ENCODE peak calls at places on chromosomes 16 and 17, in six cellular contexts. C, F, T, A, R and P are unnamed samples.

GRCh38 chr16:25013751-25014499 is 1.2 kb downstream of the ARHGAP17 start:
- ATAC-seq in C (no peak), F (peak), T (peak), A (no peak), R (no peak), P (no peak)

GRCh38 chr17:31561469-31562412 is 170.3 kb downstream of the RAB11FIP4 start:
- ATAC-seq in C (no peak), F (no peak), T (peak), A (no peak), R (no peak), P (no peak)

GRCh38 chr16:81253141-81253540 is 14.7 kb downstream of the BCO1 start:
- ATAC-seq in C (no peak), F (no peak), T (no peak), A (no peak), R (no peak), P (no peak)

GRCh38 chr16:57041182-57042156 is 50.9 kb upstream of the CPNE2 start:
- ATAC-seq in C (no peak), F (peak), T (no peak), A (no peak), R (no peak), P (no peak)

GRCh38 chr17:47225911-47226688 is 17.0 kb downstream of the MYL4 start:
- ATAC-seq in C (no peak), F (no peak), T (no peak), A (no peak), R (no peak), P (no peak)

GRCh38 chr17:9843152-9844010 is 17.7 kb downstream of the GLP2R start:
- ATAC-seq in C (peak), F (no peak), T (peak), A (no peak), R (no peak), P (peak)

GRCh38 chr17:74592087-74592990 is at the start of gene CD300LD:
- ATAC-seq in C (peak), F (no peak), T (no peak), A (peak), R (no peak), P (no peak)

GRCh38 chr17:2064511-2064910 is 9.6 kb downstream of the HIC1 start:
- ATAC-seq in C (no peak), F (no peak), T (no peak), A (no peak), R (no peak), P (no peak)

GRCh38 chr17:50304781-50305404 is 30.6 kb downstream of the TMEM92 start:
- ATAC-seq in C (peak), F (peak), T (no peak), A (no peak), R (peak), P (peak)

GRCh38 chr17:1036171-1036844 is 39.4 kb downstream of the TIMM22 start:
- ATAC-seq in C (no peak), F (no peak), T (peak), A (no peak), R (no peak), P (no peak)

GRCh38 chr16:13118091-13118490 is 216.7 kb downstream of the SHISA9 start:
- ATAC-seq in C (no peak), F (no peak), T (no peak), A (no peak), R (no peak), P (no peak)

GRCh38 chr17:75845058-75845711 is 981 bp upstream of the UNC13D start:
- ATAC-seq in C (peak), F (peak), T (peak), A (peak), R (peak), P (peak)

GRCh38 chr17:57885148-57885915 is 35.5 kb upstream of the MRPS23 start:
- ATAC-seq in C (no peak), F (no peak), T (no peak), A (no peak), R (no peak), P (no peak)

GRCh38 chr17:48068491-48068961 is 20.4 kb downstream of the NFE2L1 start:
- ATAC-seq in C (peak), F (peak), T (peak), A (no peak), R (peak), P (no peak)

GRCh38 chr17:73592531-73592961 is 51.7 kb downstream of the SDK2 start:
- ATAC-seq in C (no peak), F (no peak), T (no peak), A (no peak), R (no peak), P (no peak)

GRCh38 chr17:77354721-77355455 is 214.1 kb downstream of the SEC14L1 start:
- ATAC-seq in C (peak), F (peak), T (peak), A (no peak), R (no peak), P (peak)

GRCh38 chr17:57735707-57736106 is 9.4 kb downstream of the CCDC182 start:
- ATAC-seq in C (peak), F (peak), T (peak), A (no peak), R (peak), P (no peak)

GRCh38 chr16:55370762-55371482 is 46.9 kb downstream of the IRX6 start:
- ATAC-seq in C (peak), F (peak), T (peak), A (peak), R (peak), P (peak)

GRCh38 chr16:56686758-56687157 is 4.5 kb downstream of the MT1X start:
- ATAC-seq in C (no peak), F (no peak), T (no peak), A (no peak), R (no peak), P (no peak)

GRCh38 chr16:20331635-20332034 is 4.3 kb upstream of the GP2 start:
- ATAC-seq in C (no peak), F (no peak), T (no peak), A (no peak), R (no peak), P (no peak)

GRCh38 chr17:40695874-40696472 is 7.6 kb downstream of the KRT24 start:
- ATAC-seq in C (no peak), F (no peak), T (peak), A (no peak), R (no peak), P (no peak)

GRCh38 chr16:85422374-85423185 is 190.5 kb upstream of the GSE1 start:
- ATAC-seq in C (peak), F (no peak), T (peak), A (peak), R (peak), P (no peak)

GRCh38 chr16:78961464-78961863 is 639.1 kb downstream of the MAF start:
- ATAC-seq in C (no peak), F (peak), T (no peak), A (no peak), R (no peak), P (no peak)

GRCh38 chr16:66194866-66195265 is 171.6 kb upstream of the CDH5 start:
- ATAC-seq in C (no peak), F (no peak), T (no peak), A (no peak), R (no peak), P (no peak)

GRCh38 chr17:51085150-51085805 is 35.4 kb downstream of the SPAG9 start:
- ATAC-seq in C (no peak), F (no peak), T (no peak), A (no peak), R (no peak), P (no peak)

GRCh38 chr16:1545044-1545736 is 11.7 kb downstream of the TMEM204 start:
- ATAC-seq in C (no peak), F (no peak), T (peak), A (no peak), R (no peak), P (peak)

GRCh38 chr16:50635505-50636392 is 45.4 kb downstream of the SNX20 start:
- ATAC-seq in C (no peak), F (peak), T (no peak), A (no peak), R (peak), P (no peak)

GRCh38 chr17:8912060-8912981 is 44.8 kb upstream of the PIK3R6 start:
- ATAC-seq in C (no peak), F (peak), T (no peak), A (no peak), R (no peak), P (no peak)

GRCh38 chr16:79007614-79008013 is 592.9 kb downstream of the MAF start:
- ATAC-seq in C (no peak), F (peak), T (no peak), A (no peak), R (no peak), P (no peak)

GRCh38 chr17:4187076-4187475 is 44.1 kb downstream of the CYB5D2 start:
- ATAC-seq in C (no peak), F (no peak), T (no peak), A (no peak), R (no peak), P (peak)

GRCh38 chr17:82534401-82534812 is 14.9 kb downstream of the FOXK2 start:
- ATAC-seq in C (peak), F (no peak), T (peak), A (peak), R (peak), P (no peak)

GRCh38 chr16:78605548-78606097 is 506.2 kb downstream of the WWOX start:
- ATAC-seq in C (no peak), F (no peak), T (no peak), A (no peak), R (no peak), P (peak)

GRCh38 chr17:82491196-82491530 is 28.4 kb upstream of the FOXK2 start:
- ATAC-seq in C (no peak), F (no peak), T (no peak), A (no peak), R (no peak), P (no peak)

GRCh38 chr17:64180089-64180488 is 50.1 kb upstream of the ERN1 start:
- ATAC-seq in C (no peak), F (no peak), T (no peak), A (no peak), R (no peak), P (peak)

GRCh38 chr16:49068224-49068623 is 213.4 kb downstream of the CBLN1 start:
- ATAC-seq in C (no peak), F (no peak), T (no peak), A (no peak), R (no peak), P (no peak)

GRCh38 chr16:17313085-17313611 is 157.6 kb downstream of the XYLT1 start:
- ATAC-seq in C (no peak), F (peak), T (no peak), A (peak), R (no peak), P (peak)

GRCh38 chr17:19660219-19660870 is 11.8 kb downstream of the ALDH3A2 start:
- ATAC-seq in C (peak), F (no peak), T (peak), A (no peak), R (no peak), P (no peak)

DNA sequence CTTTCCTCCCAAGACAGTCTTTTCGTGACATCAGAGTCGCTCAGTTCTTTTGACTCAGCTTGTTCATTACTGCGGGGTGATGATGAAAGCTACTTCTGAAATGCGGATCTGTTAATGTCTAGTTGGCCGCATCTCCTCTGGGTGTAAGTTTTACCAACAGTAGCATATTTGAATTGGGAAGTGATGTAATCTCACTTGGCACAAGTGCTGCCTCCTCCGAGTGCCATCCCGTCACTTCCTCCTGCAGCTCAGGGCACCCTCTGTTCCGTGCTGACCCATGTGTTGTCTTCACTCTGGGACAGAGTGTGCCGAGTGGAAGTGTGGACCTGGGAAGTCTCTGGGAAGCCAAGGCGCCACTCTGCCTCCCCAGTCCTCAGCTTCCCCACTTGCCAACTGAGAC is 8.9 kb downstream of the ADAD2 start:
- ATAC-seq in C (no peak), F (no peak), T (no peak), A (peak), R (no peak), P (peak)
- TF ChIP-seq EP300 in C (no peak), F (no peak), T (no peak), A (peak), R (no peak), P (no peak)

GRCh38 chr16:89437251-89437987 is 52.9 kb downstream of the ANKRD11 start:
- ATAC-seq in C (no peak), F (no peak), T (no peak), A (no peak), R (no peak), P (no peak)

GRCh38 chr16:89437991-89438390 is 52.4 kb downstream of the ANKRD11 start:
- ATAC-seq in C (no peak), F (no peak), T (no peak), A (no peak), R (no peak), P (no peak)

GRCh38 chr16:89435051-89435450 is 55.3 kb downstream of the ANKRD11 start:
- ATAC-seq in C (no peak), F (no peak), T (no peak), A (no peak), R (peak), P (no peak)

GRCh38 chr16:89434490-89434889 is 55.9 kb downstream of the ANKRD11 start:
- ATAC-seq in C (no peak), F (no peak), T (no peak), A (no peak), R (no peak), P (no peak)

DNA sequence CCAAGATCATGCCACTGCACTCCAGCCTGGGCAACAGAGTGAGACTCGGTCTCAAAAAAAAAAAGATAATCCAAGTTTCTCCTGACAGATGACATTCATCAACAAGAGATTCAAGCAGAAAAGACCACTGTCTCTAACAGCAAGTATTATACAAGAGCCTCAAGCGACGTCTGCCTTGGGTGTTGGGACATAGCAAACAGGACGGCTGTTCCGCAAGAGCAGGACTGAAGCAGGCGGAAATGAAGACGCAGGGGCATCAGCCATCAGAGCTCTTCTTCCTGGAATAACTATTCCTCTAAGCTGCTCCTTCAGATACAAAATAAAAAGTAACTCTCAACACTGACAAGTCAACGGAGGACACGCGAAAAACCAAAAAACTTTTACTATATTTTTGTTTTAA is 54.0 kb downstream of the ANKRD11 start:
- ATAC-seq in C (no peak), F (no peak), T (no peak), A (no peak), R (no peak), P (no peak)
- TF ChIP-seq EP300 in C (no peak), F (no peak), T (no peak), A (no peak), R (no peak), P (no peak)

GRCh38 chr17:79147791-79148506 is 73.3 kb downstream of the ENGASE start:
- ATAC-seq in C (no peak), F (no peak), T (no peak), A (no peak), R (peak), P (no peak)
- TF ChIP-seq EP300 in C (no peak), F (no peak), T (no peak), A (no peak), R (no peak), P (no peak)

GRCh38 chr17:59520276-59520675 is 45.1 kb upstream of the DHX40 start:
- ATAC-seq in C (no peak), F (no peak), T (no peak), A (no peak), R (no peak), P (no peak)
- TF ChIP-seq EP300 in C (no peak), F (no peak), T (no peak), A (no peak), R (no peak), P (no peak)